ENCODE peak calls at places on chromosomes 12 and 14, in six cellular contexts. Q is transverse colon, B is K562, O is A549, L is H1, T is suprapubic skin. N is an unnamed sample.

GRCh38 chr12:90953956-90954421 is 987 bp downstream of the CCER1 start:
- DNase-seq in Q (no peak), B (peak), O (peak), L (peak), T (no peak), N (no peak)

GRCh38 chr12:108854055-108854452 is 3.3 kb downstream of the SSH1 start:
- DNase-seq in Q (no peak), B (no peak), O (peak), L (no peak), T (no peak), N (no peak)

GRCh38 chr12:54549774-54550451 is 512 bp downstream of the PDE1B start:
- DNase-seq in Q (no peak), B (no peak), O (no peak), L (no peak), T (no peak), N (peak)

GRCh38 chr12:80222261-80222660 is 122.9 kb downstream of the OTOGL start:
- DNase-seq in Q (no peak), B (no peak), O (no peak), L (no peak), T (no peak), N (no peak)

GRCh38 chr12:12396727-12397126 is 39.8 kb downstream of the BORCS5 start:
- DNase-seq in Q (no peak), B (no peak), O (no peak), L (no peak), T (no peak), N (no peak)

GRCh38 chr12:120276734-120277133 is 11.2 kb upstream of the PXN start:
- DNase-seq in Q (no peak), B (no peak), O (peak), L (no peak), T (no peak), N (no peak)

GRCh38 chr12:53299101-53299453 is 418 bp upstream of the MYG1 start:
- DNase-seq in Q (no peak), B (peak), O (peak), L (no peak), T (no peak), N (no peak)

GRCh38 chr12:90515199-90516175 is 439.5 kb downstream of the CCER1 start:
- DNase-seq in Q (no peak), B (no peak), O (peak), L (no peak), T (no peak), N (no peak)

GRCh38 chr14:57268161-57269067 is at the start of the genes AP5M1 and EXOC5:
- DNase-seq in Q (peak), B (peak), O (peak), L (peak), T (peak), N (peak)

GRCh38 chr12:96810477-96810876 is 96.6 kb upstream of the NEDD1 start:
- DNase-seq in Q (no peak), B (no peak), O (peak), L (no peak), T (no peak), N (no peak)

GRCh38 chr14:48250575-48250974 is 575.2 kb upstream of the MDGA2 start:
- DNase-seq in Q (no peak), B (no peak), O (no peak), L (no peak), T (no peak), N (no peak)

GRCh38 chr12:113030875-113031525 is 25.5 kb upstream of the DTX1 start:
- DNase-seq in Q (no peak), B (peak), O (peak), L (peak), T (no peak), N (no peak)

GRCh38 chr14:52268191-52269061 is 928 bp downstream of the PTGDR start:
- DNase-seq in Q (no peak), B (no peak), O (no peak), L (no peak), T (peak), N (no peak)

GRCh38 chr12:66132408-66132807 is 1.9 kb upstream of the LLPH start:
- DNase-seq in Q (no peak), B (no peak), O (peak), L (peak), T (no peak), N (no peak)

GRCh38 chr12:70535896-70536374 is 101.3 kb downstream of the PTPRB start:
- DNase-seq in Q (no peak), B (no peak), O (no peak), L (no peak), T (no peak), N (no peak)

GRCh38 chr12:102992297-102992696 is 34.8 kb downstream of the ASCL1 start:
- DNase-seq in Q (no peak), B (no peak), O (peak), L (no peak), T (no peak), N (no peak)

GRCh38 chr12:55935742-55936151 is 4.8 kb downstream of the DGKA start:
- DNase-seq in Q (no peak), B (no peak), O (no peak), L (no peak), T (no peak), N (peak)

GRCh38 chr14:50667491-50668007 is 557 bp downstream of the SAV1 start:
- DNase-seq in Q (peak), B (no peak), O (no peak), L (no peak), T (peak), N (no peak)

GRCh38 chr12:968561-968960 is 19.1 kb upstream of the RAD52 start:
- DNase-seq in Q (no peak), B (no peak), O (no peak), L (no peak), T (no peak), N (no peak)

GRCh38 chr14:70836946-70837345 is 27.6 kb upstream of the MAP3K9 start:
- DNase-seq in Q (no peak), B (no peak), O (no peak), L (no peak), T (no peak), N (no peak)

GRCh38 chr14:102507891-102508312 is 1.7 kb downstream of the ANKRD9 start:
- DNase-seq in Q (no peak), B (no peak), O (peak), L (no peak), T (no peak), N (no peak)

GRCh38 chr14:100673085-100673806 is 53.4 kb upstream of the DLK1 start:
- DNase-seq in Q (peak), B (peak), O (no peak), L (peak), T (no peak), N (no peak)

GRCh38 chr12:238736-239398 is 23.8 kb downstream of the SLC6A13 start:
- DNase-seq in Q (no peak), B (no peak), O (no peak), L (no peak), T (no peak), N (no peak)

GRCh38 chr14:22987291-22987690 is 4.9 kb upstream of the AJUBA start:
- DNase-seq in Q (no peak), B (no peak), O (no peak), L (no peak), T (peak), N (no peak)

GRCh38 chr12:53499261-53500118 is at the start of gene MAP3K12:
- DNase-seq in Q (peak), B (peak), O (peak), L (no peak), T (peak), N (peak)

GRCh38 chr12:57175428-57176138 is 28.2 kb upstream of the LRP1-AS start:
- DNase-seq in Q (peak), B (peak), O (peak), L (peak), T (peak), N (peak)

GRCh38 chr12:55720894-55721444 is 776 bp downstream of the RDH5 start:
- DNase-seq in Q (peak), B (no peak), O (peak), L (no peak), T (peak), N (peak)

GRCh38 chr12:112944028-112944690 is 5.9 kb downstream of the OAS3 start:
- DNase-seq in Q (no peak), B (no peak), O (no peak), L (no peak), T (no peak), N (no peak)

GRCh38 chr12:60172696-60173095 is 576.9 kb downstream of the SLC16A7 start:
- DNase-seq in Q (no peak), B (no peak), O (no peak), L (no peak), T (no peak), N (no peak)

GRCh38 chr14:35257809-35258208 is 34.4 kb upstream of the PSMA6 start:
- DNase-seq in Q (no peak), B (no peak), O (no peak), L (no peak), T (no peak), N (no peak)

GRCh38 chr14:101248840-101249675 is 312.2 kb upstream of the DIO3 start:
- DNase-seq in Q (no peak), B (no peak), O (no peak), L (no peak), T (no peak), N (no peak)

GRCh38 chr12:116145451-116145850 is 132.0 kb downstream of the MED13L start:
- DNase-seq in Q (no peak), B (no peak), O (no peak), L (no peak), T (no peak), N (no peak)

GRCh38 chr12:69583203-69583602 is 2.1 kb upstream of the CCT2 start:
- DNase-seq in Q (no peak), B (peak), O (no peak), L (peak), T (no peak), N (no peak)

GRCh38 chr14:54207075-54207474 is 189.7 kb upstream of the CDKN3 start:
- DNase-seq in Q (no peak), B (no peak), O (no peak), L (no peak), T (no peak), N (no peak)

GRCh38 chr12:112236386-112236785 is 111.0 kb downstream of the TRAFD1 start:
- DNase-seq in Q (no peak), B (no peak), O (no peak), L (no peak), T (no peak), N (no peak)

GRCh38 chr12:59929091-59929490 is 333.3 kb downstream of the SLC16A7 start:
- DNase-seq in Q (no peak), B (no peak), O (peak), L (no peak), T (no peak), N (no peak)

GRCh38 chr12:52977195-52977594 is 28.3 kb downstream of the KRT18 start:
- DNase-seq in Q (no peak), B (no peak), O (no peak), L (no peak), T (no peak), N (no peak)

GRCh38 chr14:73613419-73613963 is 1.2 kb downstream of the ACOT6 start:
- DNase-seq in Q (no peak), B (no peak), O (no peak), L (no peak), T (no peak), N (no peak)
- H3K4me3 ChIP-seq in Q (no peak), B (no peak), O (peak), L (no peak), T (peak), N (no peak)

DNA sequence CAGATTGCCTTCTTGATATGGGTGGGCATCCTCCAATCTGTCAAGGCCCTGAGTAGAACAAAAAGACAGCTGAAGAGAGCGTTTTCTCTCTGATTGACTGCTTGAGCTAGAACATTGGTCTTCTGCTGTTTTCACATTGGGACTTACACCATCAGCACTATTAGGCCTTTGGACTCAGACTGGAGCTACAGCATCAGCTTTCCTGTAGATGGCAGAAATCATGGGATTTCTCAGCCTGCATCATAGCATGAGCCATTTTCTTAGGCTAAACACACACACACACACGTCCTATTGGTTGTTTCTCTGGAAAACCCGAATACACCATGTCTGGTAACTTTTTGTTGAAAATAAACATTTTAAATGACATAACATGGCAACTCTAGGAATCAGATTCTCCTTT is 15.8 kb upstream of the PPM1A start:
- DNase-seq in Q (no peak), B (no peak), O (peak), L (no peak), T (no peak), N (no peak)
- TF ChIP-seq EP300 in Q (no peak), B (no peak), O (no peak), L (no peak), T (no peak), N (no peak)

GRCh38 chr12:95694148-95694547 is 96.4 kb downstream of the NTN4 start:
- DNase-seq in Q (peak), B (no peak), O (no peak), L (no peak), T (no peak), N (peak)

GRCh38 chr12:95695741-95696140 is 94.8 kb downstream of the NTN4 start:
- DNase-seq in Q (no peak), B (no peak), O (no peak), L (no peak), T (no peak), N (no peak)

GRCh38 chr12:95687937-95688336 is 102.6 kb downstream of the NTN4 start:
- DNase-seq in Q (no peak), B (no peak), O (no peak), L (no peak), T (no peak), N (no peak)

GRCh38 chr12:95690861-95691635 is 99.5 kb downstream of the NTN4 start:
- DNase-seq in Q (no peak), B (no peak), O (no peak), L (no peak), T (no peak), N (no peak)

DNA sequence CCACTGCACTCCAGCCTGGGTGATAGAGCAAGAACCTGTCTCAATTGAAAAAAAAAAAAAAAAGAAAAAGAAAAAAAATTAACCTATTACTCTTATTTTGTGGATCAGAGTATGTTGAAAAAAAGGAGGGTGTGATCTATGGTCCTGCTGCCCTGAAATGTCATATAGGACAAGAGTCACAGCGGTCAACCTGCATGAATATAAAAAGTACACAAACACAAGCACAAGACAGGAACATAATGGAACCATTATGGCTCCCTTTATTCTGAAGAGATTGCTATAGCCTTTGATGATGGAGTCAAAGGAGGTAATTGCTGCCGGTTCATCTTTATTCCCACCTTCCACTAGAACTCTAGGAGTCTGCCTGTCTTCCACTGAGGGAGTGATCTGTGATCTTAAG is 96.9 kb downstream of the NTN4 start:
- DNase-seq in Q (no peak), B (no peak), O (no peak), L (no peak), T (no peak), N (no peak)
- H3K4me3 ChIP-seq in Q (no peak), B (no peak), O (no peak), L (no peak), T (no peak), N (no peak)

DNA sequence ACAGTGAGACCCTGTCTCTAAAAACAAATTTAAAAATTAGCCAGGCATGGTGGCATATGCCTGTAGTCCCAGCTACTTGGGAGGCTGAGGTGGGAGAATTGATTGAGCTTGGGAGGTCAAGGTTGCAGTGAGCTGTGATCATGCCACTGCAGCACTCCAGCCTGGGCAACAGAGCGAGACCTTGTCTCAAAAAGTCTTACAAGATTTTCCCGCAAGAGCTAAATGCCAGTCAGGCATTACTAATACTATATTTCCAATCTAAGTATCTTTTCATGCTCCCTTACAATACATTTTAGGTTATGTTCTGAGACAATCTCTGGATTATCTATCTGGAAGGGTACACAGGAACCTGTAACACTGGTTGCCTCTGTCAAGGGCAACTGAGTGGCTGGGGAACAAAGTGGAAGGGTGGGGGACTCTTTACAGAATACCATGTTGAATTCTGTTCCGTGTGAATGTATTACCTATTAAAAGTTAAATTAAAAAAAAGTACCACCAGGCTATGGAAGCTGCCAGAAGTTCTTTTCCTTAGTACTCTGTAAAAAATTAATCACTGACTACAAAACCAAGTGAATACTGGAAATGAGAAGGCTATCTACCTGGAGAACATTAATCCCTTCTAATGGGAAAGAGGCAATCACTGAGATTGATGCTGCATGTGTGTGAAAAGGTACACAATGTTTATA is 56.7 kb downstream of the BTBD7 start:
- DNase-seq in Q (no peak), B (no peak), O (no peak), L (no peak), T (no peak), N (no peak)
- TF ChIP-seq EP300 in Q (no peak), B (no peak), O (no peak), L (no peak), T (no peak), N (no peak)

GRCh38 chr14:103522649-103523582 is at the start of gene CKB:
- DNase-seq in Q (peak), B (peak), O (peak), L (no peak), T (peak), N (peak)

GRCh38 chr14:103520657-103521437 is 1.8 kb downstream of the CKB start:
- DNase-seq in Q (peak), B (peak), O (peak), L (no peak), T (peak), N (peak)

GRCh38 chr14:103523583-103523969 is 946 bp upstream of the CKB start:
- DNase-seq in Q (no peak), B (no peak), O (no peak), L (no peak), T (no peak), N (no peak)

GRCh38 chr14:103521438-103521961 is 1.1 kb downstream of the CKB start:
- DNase-seq in Q (no peak), B (peak), O (no peak), L (no peak), T (peak), N (no peak)

DNA sequence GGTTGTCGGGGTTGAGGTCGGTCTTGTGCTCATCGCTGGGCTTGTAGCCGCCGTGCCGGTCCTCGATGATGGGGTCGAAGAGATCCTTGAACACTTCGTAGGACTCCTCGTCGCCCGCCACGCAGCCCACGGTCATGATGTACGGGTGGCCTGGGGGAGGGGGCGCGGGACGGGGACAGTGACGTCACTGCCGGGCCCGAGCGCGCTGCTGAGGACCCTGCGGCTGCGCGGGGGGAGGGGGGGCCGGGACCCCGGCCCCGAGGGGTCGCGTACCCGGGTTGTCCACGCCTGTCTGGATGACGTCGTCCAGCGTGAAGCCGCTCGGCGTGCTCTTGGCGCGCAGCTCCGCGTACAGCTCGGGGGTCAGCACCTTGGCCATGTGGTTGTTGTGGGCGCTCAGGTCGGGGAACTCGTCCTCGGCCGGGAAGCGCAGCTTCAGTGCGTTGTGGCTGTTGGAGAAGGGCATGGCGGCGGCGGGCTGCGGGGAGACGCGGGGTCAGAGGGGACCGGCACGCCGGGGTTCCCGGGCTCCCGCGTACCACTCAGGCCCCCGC is 525 bp downstream of the CKB start:
- DNase-seq in Q (no peak), B (no peak), O (no peak), L (no peak), T (peak), N (peak)
- H3K4me3 ChIP-seq in Q (peak), B (peak), O (peak), L (peak), T (peak), N (peak)

DNA sequence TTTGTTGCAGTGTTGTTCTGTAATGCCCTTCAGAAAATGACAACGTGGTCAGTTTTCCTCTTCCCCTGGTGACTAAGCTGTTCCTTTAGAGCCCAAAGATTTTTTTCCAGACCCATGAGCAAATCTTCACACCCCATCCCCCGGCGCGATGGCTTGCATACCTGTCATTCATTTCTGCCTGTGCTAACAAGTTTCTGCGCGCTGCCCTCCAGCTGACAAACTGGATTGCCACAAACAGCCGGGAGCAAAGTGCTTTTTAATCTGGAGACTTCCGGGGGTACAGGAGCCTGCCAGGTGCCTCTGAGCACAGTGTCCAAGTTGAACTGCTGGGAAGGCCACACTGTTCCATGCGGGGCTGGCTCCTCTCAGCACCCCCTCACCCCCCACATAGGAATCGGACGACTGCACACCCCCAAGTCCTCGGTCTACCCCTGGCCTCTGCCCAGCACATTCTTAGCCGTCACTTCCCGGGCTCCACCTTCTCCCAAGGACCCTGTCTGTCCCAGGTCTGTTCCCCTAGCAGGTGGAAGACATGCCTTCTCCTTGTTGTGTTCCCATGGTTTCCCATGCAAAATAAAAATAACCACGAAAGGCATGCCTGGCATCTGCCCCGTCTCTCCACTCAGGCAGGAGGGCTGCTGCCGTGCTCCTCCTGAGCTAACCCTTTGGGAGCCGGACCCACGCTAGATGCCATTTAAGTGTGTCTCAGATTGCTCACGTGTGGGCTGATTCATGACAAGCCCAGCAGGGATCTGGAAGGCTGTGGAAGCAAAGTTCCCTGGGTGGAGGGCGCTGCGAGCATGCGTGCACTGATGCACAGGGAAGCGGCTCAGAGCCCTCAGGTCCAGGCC is 14.1 kb downstream of the RILPL1 start:
- DNase-seq in Q (peak), B (no peak), O (peak), L (no peak), T (peak), N (no peak)
- TF ChIP-seq EP300 in Q (no peak), B (no peak), O (no peak), L (no peak), T (no peak), N (no peak)

GRCh38 chr12:92132282-92132681 is 13.4 kb downstream of the BTG1 start:
- DNase-seq in Q (no peak), B (no peak), O (no peak), L (no peak), T (no peak), N (no peak)
- H3K4me3 ChIP-seq in Q (no peak), B (no peak), O (no peak), L (no peak), T (no peak), N (no peak)

N was measured in ovary.